ENCODE peak calls at places on chromosomes 2 and 18, in five cellular contexts. N is GM23338, V is K562, P is HL-60, J is A549. W is an unnamed sample.

GRCh38 chr2:234491897-234492296 is 5.0 kb downstream of the ARL4C start:
- DNase-seq in V (no peak), N (no peak), J (no peak), P (no peak), W (no peak)

GRCh38 chr2:160278889-160279196 is 78.8 kb upstream of the ITGB6 start:
- DNase-seq in P (no peak), J (no peak), V (no peak), N (peak; percentile 49), W (no peak)

GRCh38 chr2:110173523-110173922 is 31.3 kb downstream of the NPHP1 start:
- DNase-seq in J (no peak), N (no peak), V (no peak), P (no peak), W (no peak)

GRCh38 chr2:199336546-199336945 is 121.2 kb downstream of the SATB2 start:
- DNase-seq in V (no peak), J (no peak), N (no peak), P (no peak), W (no peak)

GRCh38 chr2:69509011-69509749 is 71.9 kb upstream of the NFU1 start:
- DNase-seq in J (no peak), N (no peak), V (no peak), P (peak; percentile 60), W (no peak)

GRCh38 chr2:174577967-174578589 is 19.5 kb downstream of the WIPF1 start:
- DNase-seq in N (peak; percentile 61), V (no peak), J (no peak), P (peak; percentile 71), W (no peak)

GRCh38 chr2:165401285-165401852 is 68.1 kb upstream of the CSRNP3 start:
- DNase-seq in V (peak; percentile 26), N (peak; percentile 90), J (no peak), P (peak; percentile 30), W (peak; percentile 18)

GRCh38 chr2:24400207-24400907 is 40.0 kb upstream of the ITSN2 start:
- DNase-seq in P (no peak), N (peak; percentile 19), J (no peak), V (no peak), W (no peak)

GRCh38 chr2:217851191-217852020 is 151.4 kb downstream of the TNS1 start:
- DNase-seq in N (no peak), J (no peak), P (no peak), V (no peak), W (no peak)

GRCh38 chr2:502831-503230 is 174.4 kb downstream of the TMEM18 start:
- DNase-seq in J (no peak), V (no peak), P (no peak), N (no peak), W (no peak)

GRCh38 chr2:189492451-189492850 is 51.2 kb downstream of the WDR75 start:
- DNase-seq in P (no peak), N (no peak), J (no peak), V (no peak), W (no peak)

GRCh38 chr2:157747695-157748370 is 119.2 kb upstream of the ACVR1C start:
- DNase-seq in V (no peak), N (no peak), P (no peak), J (no peak), W (no peak)

GRCh38 chr18:64115906-64116305 is 33.0 kb downstream of the LINC00305 start:
- DNase-seq in P (no peak), J (no peak), N (no peak), V (no peak), W (no peak)

GRCh38 chr2:226742346-226742745 is 57.3 kb downstream of the IRS1 start:
- DNase-seq in P (no peak), V (no peak), N (no peak), J (no peak), W (no peak)

GRCh38 chr2:16621348-16621747 is 44.3 kb downstream of the CYRIA start:
- DNase-seq in J (no peak), P (no peak), N (no peak), V (no peak), W (no peak)

GRCh38 chr18:77622009-77622692 is 372.5 kb downstream of the GALR1 start:
- DNase-seq in P (no peak), V (no peak), N (no peak), J (no peak), W (no peak)

GRCh38 chr18:66621816-66622576 is 18.1 kb upstream of the CDH19 start:
- DNase-seq in P (no peak), V (no peak), J (no peak), N (no peak), W (no peak)

GRCh38 chr2:56132138-56132537 is 51.7 kb upstream of the CCDC85A start:
- DNase-seq in V (peak; percentile 25), N (peak; percentile 61), J (peak; percentile 49), P (no peak), W (peak; percentile 13)

GRCh38 chr2:197571622-197572271 is 55.9 kb downstream of the MOB4 start:
- DNase-seq in P (no peak), J (peak; percentile 38), V (no peak), N (no peak), W (no peak)

GRCh38 chr2:47083485-47083884 is 71.6 kb downstream of the STPG4 start:
- DNase-seq in V (no peak), P (no peak), N (no peak), J (no peak), W (no peak)

GRCh38 chr2:197309369-197310231 is 980 bp downstream of the ANKRD44 start:
- DNase-seq in N (peak; percentile 63), J (no peak), P (peak; percentile 69), V (no peak), W (no peak)

GRCh38 chr2:214193943-214194342 is 216.9 kb upstream of the VWC2L start:
- DNase-seq in P (no peak), J (no peak), N (no peak), V (no peak), W (no peak)

GRCh38 chr2:110881908-110882307 is 149.5 kb downstream of the ACOXL start:
- DNase-seq in J (no peak), N (no peak), V (no peak), P (no peak), W (no peak)

DNA sequence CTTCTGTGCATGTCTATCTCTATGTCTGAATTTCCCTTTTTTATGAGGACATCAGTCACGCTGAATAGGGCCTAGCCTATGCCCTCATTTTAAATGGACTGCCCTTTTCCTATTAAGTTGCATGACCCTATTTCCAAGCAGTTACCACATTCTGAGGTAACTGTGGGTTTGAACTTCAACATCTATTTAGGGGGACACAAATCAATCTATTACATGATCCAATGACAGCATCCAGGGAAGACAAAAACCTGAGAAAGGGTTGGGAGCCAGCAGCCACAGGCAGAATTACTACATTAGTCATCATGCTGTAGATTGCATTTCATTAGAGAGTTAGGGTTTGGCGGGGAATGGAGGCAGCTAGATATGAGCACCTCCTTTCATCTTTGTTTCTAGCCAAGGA is 40.2 kb upstream of the C1D start:
- DNase-seq in J (no peak), N (no peak), V (no peak), P (no peak), W (no peak)
- TF ChIP-seq REST in J (no peak), N (no peak), V (no peak), P (no peak), W (no peak)

GRCh38 chr18:57906852-57907251 is 103.7 kb upstream of the ATP8B1 start:
- DNase-seq in P (no peak), J (peak; percentile 10), N (peak; percentile 38), V (no peak), W (no peak)
- TF ChIP-seq CTCF in P (no peak), J (no peak), N (peak; percentile 42), V (peak; percentile 37), W (peak; percentile 11)

GRCh38 chr2:219331560-219332213 is 857 bp downstream of the RESP18 start:
- DNase-seq in P (no peak), N (peak; percentile 68), V (peak; percentile 76), J (no peak), W (no peak)
- TF ChIP-seq REST in P (peak; percentile 99), N (peak; percentile 96), V (peak; percentile 97), J (peak; percentile 86), W (peak; percentile 93)

GRCh38 chr2:182187130-182187529 is 201.5 kb downstream of the PPP1R1C start:
- DNase-seq in J (no peak), V (no peak), P (no peak), N (no peak), W (no peak)
- TF ChIP-seq CTCF in J (no peak), V (no peak), P (no peak), N (no peak), W (no peak)

DNA sequence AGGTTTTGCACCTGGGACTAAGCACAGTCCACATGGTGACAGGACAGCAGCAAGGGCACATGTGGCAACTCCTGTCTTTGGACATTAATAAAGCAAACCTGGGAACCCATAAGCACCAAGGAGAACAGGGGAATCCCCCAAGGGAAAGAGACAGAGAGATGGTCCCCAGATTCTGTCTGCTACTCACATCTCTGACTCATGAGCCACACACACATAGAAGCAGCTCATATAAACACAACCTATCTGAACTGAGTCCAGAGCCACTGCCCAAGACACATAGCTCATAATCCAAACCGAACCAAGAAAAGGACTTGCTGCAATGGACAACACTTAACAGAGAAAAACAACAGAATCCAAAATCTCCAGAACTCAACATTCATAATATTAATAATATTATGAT is 82.5 kb downstream of the OSBPL1A start:
- DNase-seq in J (no peak), P (no peak), V (no peak), N (no peak), W (no peak)
- TF ChIP-seq REST in J (no peak), P (no peak), V (no peak), N (no peak), W (no peak)

W was measured in Panc1.